ENCODE peak calls at places on chromosome 16, in eight cellular contexts. X is transverse colon, F is adipocyte, I is body of pancreas, H is right lobe of liver, Y is HCT116, N is breast epithelium, K is aorta. Z is an unnamed sample. For H3K27me3, H3K4me1 and H3K36me3, the result is how much of the 10 kb centered on the place peaks cover.

GRCh38 chr16:83530293-83530692 is 277.5 kb upstream of the HSBP1 start:
- DNase-seq in X (no peak), F (peak), I (no peak), H (no peak), Y (no peak), N (no peak), K (no peak), Z (no peak)

GRCh38 chr16:30659507-30660423 is 1.5 kb downstream of the FBRS start:
- DNase-seq in X (peak), F (peak), I (no peak), H (peak), Y (no peak), N (peak), K (peak), Z (no peak)

GRCh38 chr16:84194470-84195200 is 3.7 kb downstream of the ADAD2 start:
- DNase-seq in X (no peak), F (no peak), I (no peak), H (no peak), Y (no peak), N (no peak), K (peak), Z (no peak)

GRCh38 chr16:54402270-54402669 is 115.7 kb upstream of the IRX3 start:
- DNase-seq in X (no peak), F (no peak), I (no peak), H (no peak), Y (no peak), N (peak), K (no peak), Z (no peak)

GRCh38 chr16:15907863-15908478 is 19.6 kb upstream of the CEP20 start:
- DNase-seq in X (peak), F (no peak), I (no peak), H (no peak), Y (peak), N (no peak), K (peak), Z (no peak)

GRCh38 chr16:77043076-77043475 is 147.9 kb upstream of the MON1B start:
- DNase-seq in X (no peak), F (peak), I (no peak), H (no peak), Y (peak), N (no peak), K (no peak), Z (no peak)

GRCh38 chr16:11667824-11668589 is at the start of gene SNN:
- DNase-seq in X (peak), F (peak), I (peak), H (peak), Y (peak), N (peak), K (peak), Z (peak)

GRCh38 chr16:31113420-31114124 is 3.9 kb upstream of the KAT8 start:
- DNase-seq in X (no peak), F (no peak), I (no peak), H (no peak), Y (no peak), N (no peak), K (no peak), Z (no peak)

GRCh38 chr16:1102921-1103648 is 7.0 kb upstream of the C1QTNF8 start:
- DNase-seq in X (peak), F (peak), I (peak), H (peak), Y (no peak), N (no peak), K (peak), Z (peak)

GRCh38 chr16:81723098-81723723 is 55.9 kb upstream of the PLCG2 start:
- DNase-seq in X (no peak), F (peak), I (peak), H (no peak), Y (peak), N (no peak), K (no peak), Z (no peak)

GRCh38 chr16:10982430-10983174 is 38.2 kb downstream of the CLEC16A start:
- DNase-seq in X (no peak), F (peak), I (no peak), H (no peak), Y (no peak), N (no peak), K (no peak), Z (no peak)

GRCh38 chr16:78689536-78689935 is 590.1 kb downstream of the WWOX start:
- DNase-seq in X (no peak), F (no peak), I (no peak), H (no peak), Y (no peak), N (no peak), K (no peak), Z (no peak)

GRCh38 chr16:8330761-8331160 is 259.6 kb downstream of the TMEM114 start:
- DNase-seq in X (no peak), F (no peak), I (no peak), H (no peak), Y (no peak), N (no peak), K (no peak), Z (no peak)

GRCh38 chr16:67443299-67443698 is 12.4 kb downstream of the HSD11B2 start:
- DNase-seq in X (peak), F (no peak), I (peak), H (peak), Y (no peak), N (no peak), K (no peak), Z (peak)

GRCh38 chr16:77789646-77790370 is 1.4 kb downstream of the VAT1L start:
- DNase-seq in X (no peak), F (no peak), I (no peak), H (no peak), Y (no peak), N (no peak), K (no peak), Z (no peak)

GRCh38 chr16:87661561-87661960 is 59.3 kb downstream of the JPH3 start:
- DNase-seq in X (peak), F (peak), I (no peak), H (peak), Y (no peak), N (no peak), K (no peak), Z (no peak)

GRCh38 chr16:89925596-89926079 is 2.5 kb downstream of the TUBB3 start:
- DNase-seq in X (no peak), F (no peak), I (no peak), H (no peak), Y (no peak), N (no peak), K (no peak), Z (no peak)
- H3K27me3 ChIP-seq in X (half or more), F (under half), I (under half), H (under half), Y (under half), N (under half), K (under half), Z (under half)

GRCh38 chr16:19524356-19524865 is 669 bp downstream of the CCP110 start:
- DNase-seq in X (no peak), F (peak), I (no peak), H (no peak), Y (no peak), N (no peak), K (no peak), Z (no peak)
- H3K4me1 ChIP-seq in X (under half), F (under half), I (under half), H (under half), Y (under half), N (under half), K (under half), Z (under half)

DNA sequence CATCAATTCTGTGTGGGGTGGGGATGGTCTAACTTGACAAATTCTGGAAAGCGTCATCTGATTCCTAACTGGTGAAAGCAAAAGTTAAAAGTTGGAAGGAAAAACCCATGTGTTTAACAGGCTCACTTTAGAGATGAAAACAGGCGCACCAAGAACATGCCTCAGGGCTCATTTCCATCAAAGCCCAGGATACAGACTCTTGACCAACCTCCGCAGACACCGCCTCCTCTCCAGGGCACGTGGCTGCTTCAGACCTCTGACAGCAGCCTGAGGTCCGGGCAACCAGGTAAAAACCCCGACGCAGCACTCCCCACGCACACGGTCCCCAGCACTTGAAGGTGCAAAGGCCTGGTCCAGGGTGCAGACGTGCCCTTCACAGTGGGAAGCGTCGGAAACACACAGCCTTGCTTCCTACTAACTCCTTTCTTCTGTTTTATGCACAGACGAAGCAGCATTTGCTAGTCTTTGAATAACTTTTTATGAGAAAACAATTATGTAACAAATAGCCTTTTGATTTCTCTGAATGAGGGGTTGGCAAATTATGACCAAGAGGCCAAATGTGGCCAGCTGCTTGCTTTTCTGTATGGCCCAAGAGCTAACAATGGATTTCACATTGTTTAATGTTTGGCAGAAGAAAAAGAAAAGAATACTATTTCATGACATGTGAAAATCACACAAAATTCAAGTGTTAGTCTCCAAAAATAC is 44.2 kb upstream of the TRAP1 start:
- DNase-seq in X (no peak), F (no peak), I (no peak), H (no peak), Y (no peak), N (no peak), K (no peak), Z (no peak)
- H3K36me3 ChIP-seq in X (under half), F (half or more), I (under half), H (under half), Y (under half), N (under half), K (under half), Z (under half)

GRCh38 chr16:73026754-73027654 is 20.9 kb downstream of the ZFHX3 start:
- DNase-seq in X (no peak), F (no peak), I (peak), H (no peak), Y (no peak), N (no peak), K (no peak), Z (no peak)
- H3K27me3 ChIP-seq in X (under half), F (under half), I (under half), H (under half), Y (under half), N (under half), K (under half), Z (under half)

GRCh38 chr16:89103156-89103555 is 9.5 kb downstream of the ACSF3 start:
- DNase-seq in X (peak), F (no peak), I (no peak), H (peak), Y (no peak), N (no peak), K (no peak), Z (no peak)
- H3K4me1 ChIP-seq in X (under half), F (under half), I (under half), H (under half), Y (under half), N (under half), K (under half), Z (under half)

GRCh38 chr16:69804283-69804682 is 42.2 kb downstream of the WWP2 start:
- DNase-seq in X (no peak), F (peak), I (no peak), H (no peak), Y (no peak), N (no peak), K (no peak), Z (no peak)

GRCh38 chr16:69793521-69793920 is 31.4 kb downstream of the WWP2 start:
- DNase-seq in X (no peak), F (no peak), I (no peak), H (no peak), Y (no peak), N (no peak), K (no peak), Z (no peak)

GRCh38 chr16:69796285-69797118 is 34.4 kb downstream of the WWP2 start:
- DNase-seq in X (peak), F (peak), I (no peak), H (no peak), Y (peak), N (no peak), K (no peak), Z (peak)

GRCh38 chr16:69799601-69800000 is 37.5 kb downstream of the WWP2 start:
- DNase-seq in X (no peak), F (no peak), I (no peak), H (no peak), Y (no peak), N (no peak), K (no peak), Z (no peak)

GRCh38 chr16:69798466-69798865 is 36.3 kb downstream of the WWP2 start:
- DNase-seq in X (no peak), F (peak), I (peak), H (no peak), Y (no peak), N (no peak), K (no peak), Z (no peak)
- H3K36me3 ChIP-seq in X (under half), F (under half), I (under half), H (under half), Y (under half), N (under half), K (under half), Z (under half)

GRCh38 chr16:88940196-88941050 is 36.6 kb downstream of the CBFA2T3 start:
- DNase-seq in X (no peak), F (no peak), I (peak), H (no peak), Y (no peak), N (no peak), K (no peak), Z (no peak)
- H3K27me3 ChIP-seq in X (half or more), F (half or more), I (under half), H (under half), Y (under half), N (under half), K (under half), Z (under half)

GRCh38 chr16:75248142-75248535 is 3.3 kb downstream of the BCAR1 start:
- DNase-seq in X (peak), F (no peak), I (peak), H (no peak), Y (no peak), N (no peak), K (no peak), Z (no peak)

GRCh38 chr16:75244844-75245758 is 6.3 kb downstream of the BCAR1 start:
- DNase-seq in X (peak), F (peak), I (peak), H (peak), Y (no peak), N (peak), K (peak), Z (peak)

GRCh38 chr16:75248536-75249380 is 2.7 kb downstream of the BCAR1 start:
- DNase-seq in X (no peak), F (no peak), I (peak), H (no peak), Y (no peak), N (no peak), K (no peak), Z (no peak)

GRCh38 chr16:75247249-75247648 is 4.2 kb downstream of the BCAR1 start:
- DNase-seq in X (no peak), F (no peak), I (peak), H (no peak), Y (no peak), N (no peak), K (no peak), Z (no peak)

DNA sequence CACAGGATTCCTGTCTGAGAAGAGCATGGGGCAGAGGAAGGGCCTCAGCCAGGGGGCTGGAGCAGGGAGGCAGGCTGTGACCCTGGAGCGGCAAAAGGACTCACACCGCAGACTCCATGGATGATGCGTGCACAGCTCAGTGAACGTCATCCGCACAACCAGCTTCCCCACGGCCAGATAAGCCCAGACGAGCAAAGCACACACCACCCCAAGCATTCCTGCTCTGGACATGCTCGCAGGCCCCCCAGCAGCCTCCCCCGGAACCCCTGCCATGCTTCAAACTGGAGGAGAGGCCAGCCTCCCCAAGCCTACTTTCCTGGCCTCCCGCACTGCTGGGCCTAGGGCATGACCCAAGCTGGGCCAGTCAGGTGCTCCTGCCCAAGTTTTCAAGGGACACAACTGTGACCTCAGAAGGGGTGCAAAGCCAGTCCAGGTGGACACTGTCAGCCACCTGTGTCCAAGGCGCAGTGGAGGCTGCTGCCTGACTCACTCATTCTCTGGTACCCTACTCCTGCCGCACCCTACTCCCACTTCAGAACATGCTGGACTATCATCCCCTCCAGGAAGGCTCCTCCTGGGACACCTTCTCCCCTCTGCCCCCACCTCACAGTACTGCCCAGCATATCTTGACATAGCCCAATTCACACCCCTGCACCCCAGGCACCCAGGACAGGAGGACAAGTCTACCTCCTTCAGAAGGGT is 4.8 kb downstream of the BCAR1 start:
- DNase-seq in X (no peak), F (no peak), I (peak), H (no peak), Y (no peak), N (no peak), K (no peak), Z (no peak)
- H3K4me1 ChIP-seq in X (half or more), F (half or more), I (half or more), H (under half), Y (half or more), N (under half), K (under half), Z (half or more)

DNA sequence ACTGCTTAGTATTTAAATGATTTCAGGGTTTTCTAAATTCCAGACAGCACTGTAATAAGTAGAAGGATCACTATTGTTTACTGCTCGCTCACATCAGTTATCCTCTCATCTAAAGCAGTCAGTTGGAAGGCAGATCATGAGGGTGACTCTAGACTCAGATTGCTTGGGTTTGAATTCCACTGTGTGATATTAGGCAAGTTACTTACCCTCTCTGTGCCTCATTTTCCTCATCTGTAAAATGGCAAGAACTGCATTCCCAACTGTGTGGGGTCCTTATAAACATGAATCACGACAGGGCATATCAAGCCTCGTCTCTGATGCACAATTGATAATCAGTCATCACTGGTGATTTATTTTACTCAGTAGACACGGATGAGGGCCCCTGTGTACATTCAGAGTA is 15.1 kb downstream of the CLUAP1 start:
- DNase-seq in X (no peak), F (no peak), I (no peak), H (no peak), Y (no peak), N (no peak), K (no peak), Z (no peak)
- H3K36me3 ChIP-seq in X (under half), F (half or more), I (under half), H (under half), Y (under half), N (under half), K (under half), Z (half or more)

GRCh38 chr16:68644303-68644702 is 807 bp upstream of the CDH3 start:
- DNase-seq in X (no peak), F (no peak), I (no peak), H (no peak), Y (no peak), N (no peak), K (no peak), Z (no peak)
- H3K27me3 ChIP-seq in X (half or more), F (half or more), I (under half), H (under half), Y (under half), N (under half), K (under half), Z (half or more)